ENCODE peak calls at places on chromosome 21, in seven cellular contexts. H is right atrium auricular region; N is CD4-positive, alpha-beta memory T cell; O is CD8-positive, alpha-beta memory T cell; U is H9; X is Peyer's patch; A is gastrocnemius medialis. W is an unnamed sample.

GRCh38 chr21:44012474-44013379 is 618 bp downstream of the TRAPPC10 start:
- DNase-seq in H (no peak), N (peak; percentile 81), O (peak; percentile 74), U (peak; percentile 86), X (peak; percentile 91), A (peak; percentile 23), W (no peak)

GRCh38 chr21:41258617-41259016 is 58.0 kb upstream of the FAM3B start:
- DNase-seq in H (no peak), N (no peak), O (no peak), U (no peak), X (no peak), A (no peak), W (no peak)

GRCh38 chr21:36194024-36194423 is 37.4 kb downstream of the DOP1B start:
- DNase-seq in H (no peak), N (no peak), O (no peak), U (no peak), X (no peak), A (no peak), W (no peak)

GRCh38 chr21:29326914-29327554 is 28.3 kb downstream of the BACH1 start:
- DNase-seq in H (no peak), N (no peak), O (no peak), U (no peak), X (no peak), A (peak; percentile 84), W (no peak)

GRCh38 chr21:28447453-28447852 is 545.2 kb downstream of the LTN1 start:
- DNase-seq in H (no peak), N (no peak), O (no peak), U (no peak), X (no peak), A (no peak), W (no peak)

GRCh38 chr21:34890258-34890723 is 158.8 kb downstream of the RUNX1 start:
- DNase-seq in H (no peak), N (no peak), O (no peak), U (peak; percentile 61), X (no peak), A (no peak), W (no peak)

GRCh38 chr21:33984021-33984481 is 68.4 kb upstream of the ATP5PO start:
- DNase-seq in H (no peak), N (no peak), O (no peak), U (no peak), X (no peak), A (no peak), W (no peak)

GRCh38 chr21:32336711-32337110 is 38.1 kb downstream of the MRAP start:
- DNase-seq in H (no peak), N (no peak), O (no peak), U (no peak), X (no peak), A (no peak), W (no peak)

GRCh38 chr21:35321322-35322200 is 272.5 kb upstream of the RUNX1 start:
- DNase-seq in H (no peak), N (no peak), O (no peak), U (no peak), X (no peak), A (no peak), W (no peak)

GRCh38 chr21:33374080-33374873 is 28.9 kb upstream of the IFNGR2 start:
- DNase-seq in H (no peak), N (peak; percentile 55), O (peak; percentile 20), U (peak; percentile 47), X (peak; percentile 87), A (no peak), W (no peak)

GRCh38 chr21:29145354-29145782 is 14.9 kb downstream of the MAP3K7CL start:
- DNase-seq in H (no peak), N (no peak), O (no peak), U (no peak), X (no peak), A (peak; percentile 74), W (peak; percentile 87)

GRCh38 chr21:32359719-32360260 is 33.0 kb downstream of the URB1 start:
- DNase-seq in H (no peak), N (no peak), O (no peak), U (no peak), X (no peak), A (no peak), W (no peak)

GRCh38 chr21:41359289-41359688 is 2.5 kb upstream of the MX2 start:
- DNase-seq in H (peak; percentile 55), N (no peak), O (no peak), U (peak; percentile 67), X (no peak), A (no peak), W (no peak)

GRCh38 chr21:38455403-38455802 is 42.9 kb downstream of the ERG start:
- DNase-seq in H (no peak), N (no peak), O (no peak), U (no peak), X (no peak), A (no peak), W (no peak)

GRCh38 chr21:36164427-36164784 is 7.8 kb downstream of the DOP1B start:
- DNase-seq in H (no peak), N (no peak), O (no peak), U (no peak), X (no peak), A (no peak), W (no peak)

GRCh38 chr21:41360072-41360821 is 1.6 kb upstream of the MX2 start:
- DNase-seq in H (peak; percentile 85), N (no peak), O (no peak), U (peak; percentile 64), X (peak; percentile 82), A (peak; percentile 28), W (no peak)

GRCh38 chr21:21384977-21385376 is 386.8 kb downstream of the NCAM2 start:
- DNase-seq in H (no peak), N (no peak), O (no peak), U (no peak), X (no peak), A (no peak), W (no peak)

GRCh38 chr21:32046191-32046590 is 173.4 kb downstream of the HUNK start:
- DNase-seq in H (no peak), N (no peak), O (no peak), U (no peak), X (no peak), A (no peak), W (no peak)

GRCh38 chr21:43716376-43717165 is 2.4 kb upstream of the PDXK start:
- DNase-seq in H (no peak), N (no peak), O (no peak), U (no peak), X (no peak), A (no peak), W (no peak)

GRCh38 chr21:32329331-32329730 is 30.7 kb downstream of the MRAP start:
- DNase-seq in H (no peak), N (no peak), O (no peak), U (no peak), X (no peak), A (no peak), W (no peak)

GRCh38 chr21:31543191-31543590 is 116.3 kb upstream of the SOD1 start:
- DNase-seq in H (no peak), N (no peak), O (no peak), U (no peak), X (no peak), A (no peak), W (no peak)

GRCh38 chr21:33846141-33846540 is 69.5 kb downstream of the ATP5PO start:
- DNase-seq in H (no peak), N (no peak), O (no peak), U (no peak), X (no peak), A (no peak), W (no peak)

GRCh38 chr21:30072496-30072895 is 94.1 kb downstream of the CLDN17 start:
- DNase-seq in H (no peak), N (no peak), O (no peak), U (peak; percentile 78), X (peak; percentile 48), A (no peak), W (peak; percentile 60)

GRCh38 chr21:15141236-15141970 is 76.6 kb upstream of the NRIP1 start:
- DNase-seq in H (no peak), N (no peak), O (no peak), U (no peak), X (peak; percentile 73), A (no peak), W (no peak)
- H3K27ac ChIP-seq in H (no peak overlapping the region), N (no peak overlapping the region), O (no peak overlapping the region), U (no peak overlapping the region), X (no peak overlapping the region), A (no peak overlapping the region), W (no peak overlapping the region)

GRCh38 chr21:45293726-45294401 is 6.2 kb upstream of the POFUT2 start:
- DNase-seq in H (no peak), N (no peak), O (no peak), U (no peak), X (no peak), A (no peak), W (no peak)
- H3K27ac ChIP-seq in H (peak overlapping the region; percentile 88), N (no peak overlapping the region), O (no peak overlapping the region), U (no peak overlapping the region), X (peak overlapping the region; percentile 74), A (peak overlapping the region; percentile 80), W (no peak overlapping the region)

DNA sequence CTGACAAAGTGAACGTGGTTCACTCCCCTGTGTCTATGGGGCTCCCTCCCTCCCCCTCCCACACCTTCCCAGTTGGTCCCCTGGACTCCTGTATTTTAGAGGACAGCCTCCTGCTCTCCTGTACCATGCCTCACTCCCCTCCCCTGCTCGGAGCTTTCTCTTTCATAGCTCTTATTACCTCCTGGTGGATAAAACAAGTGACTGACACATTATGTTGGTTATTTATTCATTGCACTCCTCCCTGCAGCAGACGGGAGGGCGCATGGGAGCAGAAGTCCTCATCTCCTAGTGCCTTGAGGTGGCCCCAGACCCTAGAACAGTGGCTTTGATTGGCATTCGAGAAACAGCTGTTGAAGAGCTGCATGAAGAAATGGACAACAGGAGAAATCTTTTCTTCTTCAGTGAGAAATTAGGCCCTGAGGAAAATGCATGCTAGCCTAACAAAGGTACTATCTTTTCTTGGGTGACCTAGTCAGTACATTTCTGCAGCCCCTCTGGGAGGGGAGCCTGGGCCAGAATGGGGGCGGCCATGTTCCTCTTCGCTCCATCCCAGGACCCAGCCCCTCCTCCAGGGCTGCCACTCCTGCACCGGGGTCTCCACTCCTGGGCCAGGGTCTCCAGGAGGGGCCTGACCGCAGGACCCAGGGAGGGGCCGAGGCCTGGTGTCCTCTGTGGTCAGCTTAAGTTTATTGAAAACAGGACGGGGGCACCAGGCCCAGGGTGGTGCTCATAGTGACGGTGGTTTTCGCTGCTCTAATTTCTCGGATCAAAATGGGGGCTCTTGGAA is 1.2 kb upstream of the TFF1 start:
- DNase-seq in H (no peak), N (no peak), O (no peak), U (no peak), X (no peak), A (no peak), W (no peak)
- H3K27ac ChIP-seq in H (no peak overlapping the region), N (no peak overlapping the region), O (no peak overlapping the region), U (no peak overlapping the region), X (no peak overlapping the region), A (no peak overlapping the region), W (no peak overlapping the region)

GRCh38 chr21:39630827-39631226 is 18.1 kb downstream of the B3GALT5 start:
- DNase-seq in H (no peak), N (no peak), O (no peak), U (no peak), X (no peak), A (no peak), W (no peak)

GRCh38 chr21:39634507-39634906 is 21.8 kb downstream of the B3GALT5 start:
- DNase-seq in H (no peak), N (no peak), O (no peak), U (no peak), X (no peak), A (no peak), W (no peak)

GRCh38 chr21:39633043-39633442 is 20.3 kb downstream of the B3GALT5 start:
- DNase-seq in H (no peak), N (no peak), O (no peak), U (no peak), X (no peak), A (no peak), W (peak; percentile 20)

GRCh38 chr21:39631842-39632577 is 19.3 kb downstream of the B3GALT5 start:
- DNase-seq in H (no peak), N (no peak), O (no peak), U (no peak), X (peak; percentile 66), A (no peak), W (no peak)

GRCh38 chr21:39633770-39634181 is 21.0 kb downstream of the B3GALT5 start:
- DNase-seq in H (no peak), N (no peak), O (no peak), U (no peak), X (no peak), A (no peak), W (peak; percentile 83)
- H3K27ac ChIP-seq in H (no peak overlapping the region), N (no peak overlapping the region), O (no peak overlapping the region), U (no peak overlapping the region), X (no peak overlapping the region), A (no peak overlapping the region), W (peak overlapping the region; percentile 96)